ENCODE peak calls at places on chromosomes 16 and 17, in eight cellular contexts. One of them, this sample, is unnamed.

GRCh38 chr17:66661411-66661843 is 173.5 kb upstream of the CACNG5 start:
- DNase-seq in A549: peak
- DNase-seq in GM23248: peak
- DNase-seq in heart right ventricle: no peak
- DNase-seq in Daoy: peak
- DNase-seq in AG20443: no peak
- DNase-seq in SK-N-DZ: no peak
- DNase-seq in GM23338: no peak
- DNase-seq in this sample: no peak

GRCh38 chr16:47463771-47464624 is 2.9 kb downstream of the PHKB start:
- DNase-seq in Daoy: no peak
- DNase-seq in SK-N-DZ: no peak
- DNase-seq in A549: no peak
- DNase-seq in heart right ventricle: no peak
- DNase-seq in GM23338: no peak
- DNase-seq in GM23248: no peak
- DNase-seq in AG20443: no peak
- DNase-seq in this sample: no peak

GRCh38 chr17:3890082-3890892 is 2.6 kb downstream of the CAMKK1 start:
- DNase-seq in SK-N-DZ: peak
- DNase-seq in AG20443: peak
- DNase-seq in GM23338: no peak
- DNase-seq in GM23248: peak
- DNase-seq in A549: peak
- DNase-seq in heart right ventricle: peak
- DNase-seq in Daoy: peak
- DNase-seq in this sample: peak

GRCh38 chr17:18247613-18248001 is 10.9 kb downstream of the FLII start:
- DNase-seq in GM23338: no peak
- DNase-seq in GM23248: no peak
- DNase-seq in heart right ventricle: peak
- DNase-seq in A549: no peak
- DNase-seq in Daoy: no peak
- DNase-seq in SK-N-DZ: no peak
- DNase-seq in AG20443: no peak
- DNase-seq in this sample: peak

GRCh38 chr17:34318474-34318873 is 761 bp upstream of the CCL8 start:
- DNase-seq in Daoy: peak
- DNase-seq in SK-N-DZ: no peak
- DNase-seq in GM23338: peak
- DNase-seq in heart right ventricle: peak
- DNase-seq in GM23248: no peak
- DNase-seq in AG20443: no peak
- DNase-seq in A549: peak
- DNase-seq in this sample: peak

GRCh38 chr17:39209317-39210092 is 9.4 kb downstream of the RPL19 start:
- DNase-seq in Daoy: peak
- DNase-seq in GM23248: peak
- DNase-seq in heart right ventricle: peak
- DNase-seq in AG20443: peak
- DNase-seq in SK-N-DZ: no peak
- DNase-seq in GM23338: peak
- DNase-seq in A549: no peak
- DNase-seq in this sample: peak

GRCh38 chr16:25063102-25063501 is 47.9 kb upstream of the ARHGAP17 start:
- DNase-seq in A549: no peak
- DNase-seq in SK-N-DZ: no peak
- DNase-seq in heart right ventricle: no peak
- DNase-seq in GM23248: no peak
- DNase-seq in GM23338: no peak
- DNase-seq in AG20443: no peak
- DNase-seq in Daoy: no peak
- DNase-seq in this sample: no peak

GRCh38 chr17:78589885-78590284 is 12.7 kb upstream of the DNAH17 start:
- DNase-seq in A549: peak
- DNase-seq in GM23248: no peak
- DNase-seq in GM23338: no peak
- DNase-seq in AG20443: no peak
- DNase-seq in SK-N-DZ: no peak
- DNase-seq in heart right ventricle: no peak
- DNase-seq in Daoy: peak
- DNase-seq in this sample: no peak

GRCh38 chr16:12182202-12182601 is 205.7 kb downstream of the SNX29 start:
- DNase-seq in heart right ventricle: no peak
- DNase-seq in AG20443: no peak
- DNase-seq in GM23248: no peak
- DNase-seq in A549: no peak
- DNase-seq in Daoy: no peak
- DNase-seq in SK-N-DZ: no peak
- DNase-seq in GM23338: no peak
- DNase-seq in this sample: no peak